ENCODE peak calls at places on chromosomes 11 and 22, in eight cellular contexts. C is ovary, X is psoas muscle, P is fibroblast of lung, D is stomach, V is epithelial cell of esophagus, G is testis, I is fibroblast of pulmonary artery. O is an unnamed sample.

GRCh38 chr11:15158351-15159015 is 43.8 kb downstream of the INSC start:
- DNase-seq in C (no peak), X (no peak), P (peak; percentile 93), D (no peak), V (peak; percentile 70), G (no peak), I (peak; percentile 59), O (no peak)

GRCh38 chr11:96827164-96827563 is 437.4 kb downstream of the JRKL start:
- DNase-seq in C (no peak), X (no peak), P (peak; percentile 46), D (no peak), V (no peak), G (peak; percentile 19), I (peak; percentile 64), O (no peak)

GRCh38 chr11:42085736-42086135 is 626.3 kb upstream of the LRRC4C start:
- DNase-seq in C (no peak), X (no peak), P (no peak), D (no peak), V (no peak), G (no peak), I (no peak), O (no peak)

GRCh38 chr11:78715639-78716311 is 141.1 kb upstream of the NARS2 start:
- DNase-seq in C (no peak), X (no peak), P (peak; percentile 63), D (peak; percentile 31), V (peak; percentile 95), G (peak; percentile 34), I (peak; percentile 25), O (no peak)

GRCh38 chr22:45452565-45453449 is 39.3 kb downstream of the RIBC2 start:
- DNase-seq in C (no peak), X (peak; percentile 38), P (peak; percentile 58), D (no peak), V (no peak), G (no peak), I (no peak), O (no peak)

GRCh38 chr11:48087974-48088681 is 107.8 kb downstream of the PTPRJ start:
- DNase-seq in C (peak; percentile 43), X (no peak), P (no peak), D (peak; percentile 67), V (no peak), G (peak; percentile 28), I (no peak), O (no peak)

GRCh38 chr22:49206281-49206680 is 621.4 kb downstream of the BRD1 start:
- DNase-seq in C (peak; percentile 3), X (no peak), P (no peak), D (peak; percentile 4), V (no peak), G (no peak), I (no peak), O (no peak)

GRCh38 chr11:133840479-133840941 is 4.8 kb downstream of the SPATA19 start:
- DNase-seq in C (no peak), X (no peak), P (no peak), D (no peak), V (no peak), G (no peak), I (no peak), O (no peak)

GRCh38 chr11:77223797-77224196 is 77.7 kb downstream of the GDPD4 start:
- DNase-seq in C (no peak), X (no peak), P (no peak), D (peak; percentile 72), V (peak; percentile 65), G (no peak), I (no peak), O (no peak)

GRCh38 chr22:44543362-44543761 is 45.3 kb upstream of the RTL6 start:
- DNase-seq in C (no peak), X (no peak), P (no peak), D (no peak), V (no peak), G (no peak), I (no peak), O (no peak)

GRCh38 chr11:35846874-35847273 is 97.0 kb upstream of the LDLRAD3 start:
- DNase-seq in C (no peak), X (no peak), P (no peak), D (no peak), V (no peak), G (no peak), I (no peak), O (no peak)

GRCh38 chr22:43553451-43554258 is 141.8 kb downstream of the MPPED1 start:
- DNase-seq in C (no peak), X (no peak), P (no peak), D (no peak), V (no peak), G (no peak), I (no peak), O (no peak)

GRCh38 chr11:108223449-108224149 is 732 bp downstream of the ATM start:
- DNase-seq in C (no peak), X (no peak), P (peak; percentile 12), D (no peak), V (no peak), G (peak; percentile 31), I (peak; percentile 38), O (no peak)

GRCh38 chr11:116300252-116300651 is 472.5 kb downstream of the BUD13 start:
- DNase-seq in C (no peak), X (no peak), P (no peak), D (no peak), V (no peak), G (no peak), I (no peak), O (no peak)

GRCh38 chr22:32754413-32755041 is 47.0 kb upstream of the TIMP3 start:
- DNase-seq in C (no peak), X (peak; percentile 75), P (peak; percentile 51), D (no peak), V (peak; percentile 45), G (peak; percentile 27), I (peak; percentile 78), O (no peak)

GRCh38 chr11:106399075-106399500 is 321.6 kb downstream of the AASDHPPT start:
- DNase-seq in C (peak; percentile 54), X (peak; percentile 58), P (peak; percentile 100), D (no peak), V (peak; percentile 96), G (peak; percentile 28), I (peak; percentile 99), O (no peak)

GRCh38 chr11:106397787-106398355 is 320.4 kb downstream of the AASDHPPT start:
- DNase-seq in C (no peak), X (no peak), P (peak; percentile 17), D (no peak), V (no peak), G (no peak), I (no peak), O (no peak)

GRCh38 chr11:106399624-106400023 is 322.2 kb downstream of the AASDHPPT start:
- DNase-seq in C (no peak), X (no peak), P (no peak), D (no peak), V (no peak), G (no peak), I (no peak), O (no peak)

GRCh38 chr11:106400949-106401545 is 323.6 kb downstream of the AASDHPPT start:
- DNase-seq in C (no peak), X (no peak), P (peak; percentile 63), D (no peak), V (no peak), G (no peak), I (no peak), O (no peak)

GRCh38 chr11:106398396-106399074 is 321.1 kb downstream of the AASDHPPT start:
- DNase-seq in C (no peak), X (no peak), P (peak; percentile 41), D (no peak), V (no peak), G (no peak), I (no peak), O (no peak)
- TF ChIP-seq CTCF in C (no peak), X (no peak), P (no peak), D (no peak), V (no peak), G (no peak), I (no peak), O (no peak)

GRCh38 chr11:64870893-64871849 is 7.2 kb downstream of the EHD1 start:
- DNase-seq in C (no peak), X (no peak), P (no peak), D (no peak), V (no peak), G (no peak), I (no peak), O (no peak)

GRCh38 chr11:64868904-64869570 is 9.4 kb downstream of the EHD1 start:
- DNase-seq in C (peak; percentile 71), X (peak; percentile 80), P (peak; percentile 87), D (no peak), V (peak; percentile 91), G (no peak), I (peak; percentile 87), O (no peak)

GRCh38 chr11:64867748-64868462 is 10.5 kb downstream of the EHD1 start:
- DNase-seq in C (no peak), X (no peak), P (no peak), D (no peak), V (peak; percentile 84), G (no peak), I (no peak), O (no peak)

GRCh38 chr11:64870176-64870892 is 8.1 kb downstream of the EHD1 start:
- DNase-seq in C (no peak), X (peak; percentile 85), P (peak; percentile 66), D (no peak), V (peak; percentile 31), G (no peak), I (peak; percentile 69), O (no peak)

GRCh38 chr11:64869571-64870175 is 8.7 kb downstream of the EHD1 start:
- DNase-seq in C (no peak), X (no peak), P (no peak), D (no peak), V (no peak), G (no peak), I (no peak), O (no peak)
- TF ChIP-seq CTCF in C (no peak), X (peak; percentile 33), P (peak; percentile 43), D (no peak), V (no peak), G (no peak), I (peak; percentile 43), O (no peak)

DNA sequence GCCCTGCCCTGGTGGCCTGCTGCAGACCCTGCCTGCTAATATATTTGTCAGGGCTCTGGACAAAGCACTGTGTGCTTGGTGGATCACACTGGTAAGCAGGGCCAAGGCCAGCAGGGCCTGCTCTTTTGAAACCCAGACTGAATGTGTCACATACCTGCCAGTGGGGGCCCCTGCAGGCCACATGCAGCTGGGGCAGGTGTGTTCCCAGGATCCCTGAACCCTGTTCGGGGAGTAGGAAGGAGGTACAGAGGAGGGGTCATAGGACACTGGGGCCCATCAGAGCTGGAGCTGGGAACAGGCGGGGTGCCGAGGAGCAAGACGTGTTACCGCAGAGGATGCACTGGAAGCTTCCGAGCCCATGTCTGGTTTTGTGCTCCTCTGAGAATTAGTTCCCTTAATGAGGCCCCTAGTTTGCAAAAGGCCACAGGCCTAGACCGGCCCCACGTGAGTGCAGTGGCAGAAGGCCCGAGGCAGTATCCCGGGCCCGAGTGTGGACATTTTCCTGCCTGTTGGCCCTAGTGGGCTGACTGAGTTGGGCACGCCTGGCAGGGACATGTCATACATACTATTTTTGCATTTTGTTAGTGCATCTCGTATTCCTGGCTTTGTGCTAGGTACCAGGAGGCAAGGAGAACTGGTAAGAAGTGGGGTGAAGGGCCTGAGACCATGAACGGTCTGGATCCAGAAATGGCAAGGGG is 11.2 kb upstream of the ACR start:
- DNase-seq in C (peak; percentile 12), X (peak; percentile 32), P (no peak), D (no peak), V (no peak), G (no peak), I (no peak), O (no peak)
- TF ChIP-seq CTCF in C (no peak), X (no peak), P (no peak), D (no peak), V (no peak), G (no peak), I (no peak), O (no peak)

GRCh38 chr22:17213976-17214375 is 5.3 kb downstream of the ADA2 start:
- DNase-seq in C (no peak), X (peak; percentile 83), P (peak; percentile 39), D (peak; percentile 38), V (no peak), G (peak; percentile 23), I (peak; percentile 55), O (no peak)
- TF ChIP-seq CTCF in C (no peak), X (peak; percentile 56), P (peak; percentile 49), D (no peak), V (no peak), G (no peak), I (peak; percentile 46), O (no peak)

O was measured in activated B cell treated with CpG ODN at 0.5 μM for 24 hours.